ENCODE peak calls at places on chromosomes 4 and X, in six cellular contexts. F is hepatocyte; M is activated CD4-positive, alpha-beta T cell treated with anti-CD3 and anti-CD28 coated beads, Interleukin-2, amount 50 U/mL, for 24 hours; N is stimulated activated CD4-positive, alpha-beta T cell treated with anti-CD3 and anti-CD28 coated beads, Interleukin-2, amount 100 ng/mL, for 24 hours; W is activated CD4-positive, CD25-positive, alpha-beta regulatory T cell treated with anti-CD3 and anti-CD28 coated beads, Interleukin-2, amount 50 U/mL, for 72 hours; G is ELF-1. U is an unnamed sample.

GRCh38 chr4:159016527-159017137 is 86.2 kb upstream of the RAPGEF2 start:
- DNase-seq in G (peak; percentile 58), N (no peak), F (peak; percentile 28), W (no peak), M (no peak), U (no peak)

GRCh38 chr4:100738388-100739165 is 220.8 kb upstream of the EMCN start:
- DNase-seq in G (peak; percentile 9), W (no peak), M (no peak), N (no peak), F (peak; percentile 78), U (peak; percentile 96)

GRCh38 chr4:169620846-169621228 is 459 bp downstream of the CLCN3 start:
- DNase-seq in G (peak; percentile 61), N (peak; percentile 19), W (no peak), M (no peak), F (peak; percentile 57), U (no peak)

GRCh38 chrX:51569561-51569960 is 49.2 kb downstream of the CENPVL3 start:
- DNase-seq in W (no peak), F (no peak), M (no peak), N (no peak), G (no peak), U (no peak)

GRCh38 chr4:129355529-129355928 is 259.6 kb downstream of the C4orf33 start:
- DNase-seq in M (no peak), G (no peak), W (no peak), N (no peak), F (peak; percentile 19), U (no peak)

GRCh38 chr4:10605746-10606482 is 78.7 kb downstream of the CLNK start:
- DNase-seq in W (no peak), F (no peak), N (no peak), G (no peak), M (no peak), U (peak; percentile 55)

GRCh38 chr4:175622887-175623286 is 189.2 kb downstream of the GPM6A start:
- DNase-seq in N (no peak), F (no peak), G (no peak), M (no peak), W (no peak), U (no peak)

GRCh38 chr4:168484626-168485025 is 4.3 kb upstream of the DDX60L start:
- DNase-seq in M (no peak), W (no peak), F (peak; percentile 5), N (no peak), G (no peak), U (no peak)

GRCh38 chr4:82201303-82201702 is 172.5 kb downstream of the HNRNPD start:
- DNase-seq in M (no peak), F (no peak), G (no peak), W (no peak), N (no peak), U (peak; percentile 6)

GRCh38 chr4:44232262-44232661 is 216.3 kb downstream of the KCTD8 start:
- DNase-seq in F (no peak), W (no peak), N (no peak), M (no peak), G (no peak), U (no peak)

GRCh38 chr4:86685401-86685800 is 91.3 kb downstream of the PTPN13 start:
- DNase-seq in N (no peak), G (no peak), M (no peak), W (no peak), F (peak; percentile 14), U (no peak)

GRCh38 chr4:184808719-184809062 is 17.1 kb downstream of the ACSL1 start:
- DNase-seq in W (no peak), N (no peak), F (no peak), M (no peak), G (no peak), U (no peak)

GRCh38 chrX:103061486-103061885 is 2.5 kb downstream of the BEX1 start:
- DNase-seq in G (no peak), F (no peak), M (no peak), N (no peak), W (no peak), U (no peak)